ENCODE peak calls at places on chromosomes 12 and 14, in eight cellular contexts. V, H, E, Y, A, U, W and Q are unnamed samples. For H3K36me3 and H3K4me1, the result is how much of the 10 kb centered on the place peaks cover.

GRCh38 chr12:129119537-129119936 is 266.3 kb downstream of the GLT1D1 start:
- DNase-seq in V (no peak), H (no peak), E (no peak), Y (peak), A (no peak), U (peak), W (no peak), Q (no peak)

GRCh38 chr14:61322799-61323290 is 1.5 kb downstream of the PRKCH start:
- DNase-seq in V (peak), H (no peak), E (no peak), Y (peak), A (no peak), U (no peak), W (peak), Q (peak)

GRCh38 chr12:82968644-82969339 is 282.1 kb downstream of the TMTC2 start:
- DNase-seq in V (no peak), H (no peak), E (no peak), Y (no peak), A (no peak), U (peak), W (no peak), Q (no peak)

GRCh38 chr12:18849080-18849479 is 111.2 kb downstream of the CAPZA3 start:
- DNase-seq in V (no peak), H (no peak), E (no peak), Y (no peak), A (no peak), U (peak), W (no peak), Q (no peak)

GRCh38 chr12:23891115-23891514 is 58.4 kb downstream of the SOX5 start:
- DNase-seq in V (no peak), H (no peak), E (no peak), Y (no peak), A (no peak), U (no peak), W (no peak), Q (no peak)

GRCh38 chr12:57621497-57622292 is 10.5 kb downstream of the ARHGEF25 start:
- DNase-seq in V (peak), H (peak), E (peak), Y (peak), A (peak), U (peak), W (peak), Q (peak)

GRCh38 chr12:93572712-93573551 is 457 bp downstream of the SOCS2 start:
- DNase-seq in V (no peak), H (peak), E (peak), Y (peak), A (no peak), U (peak), W (peak), Q (peak)

GRCh38 chr14:81331229-81332026 is 68.7 kb downstream of the STON2 start:
- DNase-seq in V (no peak), H (no peak), E (no peak), Y (no peak), A (no peak), U (no peak), W (no peak), Q (no peak)

GRCh38 chr14:92726135-92726932 is 22.1 kb downstream of the LGMN start:
- DNase-seq in V (no peak), H (peak), E (peak), Y (no peak), A (no peak), U (peak), W (no peak), Q (peak)

GRCh38 chr12:120649442-120650248 is 9.2 kb downstream of the CABP1 start:
- DNase-seq in V (no peak), H (peak), E (peak), Y (no peak), A (no peak), U (no peak), W (no peak), Q (no peak)

GRCh38 chr12:20262131-20262530 is 106.2 kb upstream of the PDE3A start:
- DNase-seq in V (no peak), H (no peak), E (no peak), Y (no peak), A (no peak), U (no peak), W (no peak), Q (no peak)

GRCh38 chr12:69404851-69405365 is 45.4 kb downstream of the YEATS4 start:
- DNase-seq in V (no peak), H (no peak), E (no peak), Y (no peak), A (no peak), U (no peak), W (no peak), Q (no peak)

GRCh38 chr14:102547067-102547466 is 37.5 kb upstream of the ANKRD9 start:
- DNase-seq in V (no peak), H (no peak), E (no peak), Y (no peak), A (no peak), U (no peak), W (no peak), Q (no peak)

GRCh38 chr12:45409966-45410365 is 194.1 kb downstream of the ANO6 start:
- DNase-seq in V (no peak), H (peak), E (no peak), Y (no peak), A (no peak), U (no peak), W (no peak), Q (no peak)

GRCh38 chr14:31291210-31291609 is 83.6 kb upstream of the HECTD1 start:
- DNase-seq in V (no peak), H (no peak), E (no peak), Y (no peak), A (no peak), U (no peak), W (no peak), Q (no peak)

GRCh38 chr12:132143328-132144071 is 619 bp downstream of the DDX51 start:
- DNase-seq in V (no peak), H (peak), E (peak), Y (peak), A (peak), U (no peak), W (peak), Q (no peak)

GRCh38 chr12:5713599-5714001 is 231.5 kb downstream of the ANO2 start:
- DNase-seq in V (no peak), H (no peak), E (no peak), Y (no peak), A (no peak), U (no peak), W (no peak), Q (no peak)

GRCh38 chr12:95083938-95084337 is 10.5 kb upstream of the NR2C1 start:
- DNase-seq in V (no peak), H (no peak), E (no peak), Y (no peak), A (no peak), U (peak), W (no peak), Q (no peak)

DNA sequence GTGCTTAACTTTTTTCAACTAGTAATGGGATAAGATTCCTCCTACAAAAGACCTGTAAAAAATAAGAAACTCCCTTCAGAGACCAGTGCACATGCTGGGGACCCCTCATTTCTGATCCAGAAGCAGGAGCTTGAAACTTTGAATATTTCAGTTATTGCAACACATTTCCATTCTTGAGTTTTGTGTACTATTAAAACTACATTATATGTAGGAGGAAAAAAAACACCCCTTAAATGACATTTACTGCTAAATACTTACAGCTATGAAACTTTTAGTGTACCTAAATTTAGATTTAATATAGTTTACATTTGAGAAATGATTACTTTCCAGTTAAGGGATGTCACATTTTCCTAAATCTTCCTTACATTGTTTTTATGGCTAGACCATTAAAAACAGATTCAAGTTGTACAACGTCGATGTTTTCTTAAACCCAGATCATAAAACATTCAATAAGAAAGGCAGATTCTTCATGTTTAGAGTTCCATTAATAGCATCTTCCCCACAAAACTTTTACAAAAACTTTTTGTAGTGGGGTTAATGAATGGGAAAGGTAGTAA is 4.1 kb downstream of the LRIG3 start:
- DNase-seq in V (no peak), H (no peak), E (no peak), Y (no peak), A (no peak), U (no peak), W (no peak), Q (no peak)
- H3K4me3 ChIP-seq in V (no peak), H (peak), E (peak), Y (no peak), A (no peak), U (no peak), W (no peak), Q (no peak)

DNA sequence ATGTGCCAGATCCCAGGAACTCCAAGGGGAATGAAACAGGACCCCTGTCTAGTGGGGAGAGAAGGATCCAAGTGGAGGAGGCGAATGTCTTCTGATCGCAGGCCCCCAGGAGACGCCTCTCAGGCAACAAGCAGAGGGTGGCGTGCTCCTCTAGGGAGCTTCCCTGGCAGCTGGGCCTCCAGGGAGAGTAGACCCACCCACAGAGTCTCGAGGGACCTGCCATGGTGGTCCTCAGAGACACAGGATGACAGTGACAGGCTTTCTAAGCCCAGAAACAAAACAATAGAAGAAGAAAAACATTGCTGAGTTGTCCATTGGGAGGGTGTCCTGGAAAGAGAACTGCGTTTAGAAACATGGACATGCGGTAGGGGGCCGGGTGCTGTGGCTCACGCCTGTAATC is 140.6 kb upstream of the MAP1LC3B2 start:
- DNase-seq in V (no peak), H (no peak), E (no peak), Y (peak), A (no peak), U (no peak), W (no peak), Q (no peak)
- H3K36me3 ChIP-seq in V (under half), H (under half), E (under half), Y (under half), A (under half), U (under half), W (under half), Q (under half)

GRCh38 chr14:100107236-100107635 is 42.0 kb downstream of the EVL start:
- DNase-seq in V (no peak), H (no peak), E (no peak), Y (peak), A (no peak), U (no peak), W (peak), Q (no peak)

GRCh38 chr14:100108840-100109593 is 43.8 kb downstream of the EVL start:
- DNase-seq in V (no peak), H (no peak), E (no peak), Y (no peak), A (no peak), U (no peak), W (no peak), Q (no peak)

GRCh38 chr14:100109594-100109955 is 44.4 kb downstream of the EVL start:
- DNase-seq in V (no peak), H (no peak), E (no peak), Y (no peak), A (no peak), U (no peak), W (no peak), Q (no peak)

GRCh38 chr14:100106661-100107112 is 41.5 kb downstream of the EVL start:
- DNase-seq in V (no peak), H (no peak), E (no peak), Y (no peak), A (no peak), U (no peak), W (peak), Q (no peak)

DNA sequence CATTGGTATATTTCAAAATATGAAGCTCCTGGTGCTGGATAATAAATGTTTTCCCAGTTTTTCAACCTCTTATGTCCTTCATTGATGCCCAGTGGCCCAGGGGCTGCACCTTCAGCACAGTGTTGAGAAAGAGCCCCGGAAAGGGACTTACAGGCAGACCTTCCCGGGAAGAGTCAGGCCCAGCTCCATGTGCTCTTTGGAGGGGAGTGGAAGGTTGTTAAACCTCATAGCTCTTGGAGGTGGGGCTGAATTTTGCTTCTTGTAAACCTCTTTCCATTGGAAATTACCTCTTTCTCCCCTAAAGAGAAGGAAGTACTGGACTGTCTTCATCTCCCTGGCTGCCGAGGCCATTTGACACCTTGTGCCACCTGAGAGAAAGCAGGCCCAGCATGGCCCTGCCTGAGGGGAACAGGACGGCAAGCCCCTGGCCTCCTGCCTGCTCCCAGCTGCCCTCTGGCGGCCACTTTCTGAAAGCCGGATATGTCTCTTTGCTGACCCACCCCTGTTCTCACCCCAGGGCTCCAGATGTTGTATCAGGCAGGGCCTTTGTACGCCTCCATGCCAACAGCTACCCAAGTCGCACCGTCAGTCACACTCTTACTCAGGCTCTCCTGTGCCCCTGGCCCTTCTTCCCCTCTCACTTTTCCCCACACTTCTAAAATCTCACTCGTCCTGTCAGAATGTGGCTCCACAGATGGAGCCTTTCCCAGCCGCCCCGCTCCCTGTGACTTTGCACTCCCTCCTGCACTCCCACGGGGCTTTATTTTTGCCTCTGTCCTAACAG is 43.0 kb downstream of the EVL start:
- DNase-seq in V (peak), H (peak), E (peak), Y (peak), A (peak), U (peak), W (peak), Q (peak)
- H3K4me1 ChIP-seq in V (half or more), H (under half), E (under half), Y (under half), A (under half), U (under half), W (under half), Q (half or more)

GRCh38 chr12:7131502-7131866 is 1.3 kb downstream of the CLSTN3 start:
- DNase-seq in V (peak), H (peak), E (no peak), Y (peak), A (no peak), U (peak), W (no peak), Q (peak)
- H3K4me3 ChIP-seq in V (peak), H (no peak), E (peak), Y (no peak), A (peak), U (no peak), W (peak), Q (peak)

GRCh38 chr14:74785056-74785613 is 22.0 kb downstream of the YLPM1 start:
- DNase-seq in V (no peak), H (no peak), E (no peak), Y (no peak), A (no peak), U (no peak), W (no peak), Q (no peak)
- H3K36me3 ChIP-seq in V (under half), H (under half), E (half or more), Y (half or more), A (under half), U (under half), W (under half), Q (under half)

DNA sequence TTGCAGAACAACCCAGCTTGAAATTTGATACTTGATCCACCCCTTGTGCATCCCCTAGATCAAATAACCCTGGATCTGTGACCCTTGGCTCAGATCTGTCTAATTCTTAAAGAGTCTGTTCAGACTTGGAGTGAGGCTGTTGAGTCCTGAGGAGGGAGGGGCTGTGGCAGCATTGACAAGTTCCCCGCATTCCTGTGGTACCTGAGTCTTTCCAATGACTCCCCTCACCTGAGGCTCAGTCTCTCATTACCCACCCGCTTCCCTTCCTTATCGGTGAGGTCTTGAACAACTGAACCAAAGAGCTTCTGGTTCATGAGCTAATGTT is 16.1 kb upstream of the HDAC7 start:
- DNase-seq in V (no peak), H (no peak), E (no peak), Y (no peak), A (no peak), U (no peak), W (no peak), Q (no peak)
- H3K4me1 ChIP-seq in V (under half), H (under half), E (under half), Y (under half), A (under half), U (under half), W (under half), Q (half or more)

GRCh38 chr12:109728921-109729836 is 15.6 kb downstream of the FAM222A start:
- DNase-seq in V (no peak), H (peak), E (peak), Y (no peak), A (no peak), U (no peak), W (no peak), Q (no peak)
- H3K4me3 ChIP-seq in V (no peak), H (no peak), E (no peak), Y (no peak), A (no peak), U (no peak), W (no peak), Q (no peak)

GRCh38 chr12:110289711-110290078 is 8.6 kb downstream of the ATP2A2 start:
- DNase-seq in V (no peak), H (no peak), E (no peak), Y (no peak), A (no peak), U (no peak), W (no peak), Q (no peak)
- H3K36me3 ChIP-seq in V (under half), H (under half), E (half or more), Y (half or more), A (under half), U (under half), W (under half), Q (half or more)

DNA sequence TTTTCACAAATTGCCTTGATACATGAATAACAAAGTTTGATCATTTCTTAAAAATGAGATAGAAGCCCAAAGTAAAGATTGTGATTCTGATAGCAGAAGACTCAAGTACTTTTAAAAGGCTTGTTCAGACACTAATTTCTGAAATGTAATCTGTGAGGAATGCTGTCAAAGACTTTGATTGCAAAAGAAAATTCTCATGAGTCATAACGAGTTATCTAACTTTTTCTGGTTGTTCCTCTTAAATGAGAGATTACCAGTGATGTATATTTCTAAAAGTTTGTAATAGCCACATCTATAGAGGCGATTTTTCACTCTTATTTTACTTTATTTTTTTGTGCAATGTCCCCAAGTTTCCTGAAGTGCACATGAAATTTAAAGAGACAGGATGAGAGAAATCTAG is 7.0 kb downstream of the PYGL start:
- DNase-seq in V (no peak), H (no peak), E (no peak), Y (no peak), A (no peak), U (no peak), W (no peak), Q (no peak)
- H3K4me1 ChIP-seq in V (under half), H (under half), E (under half), Y (under half), A (under half), U (under half), W (under half), Q (under half)